ENCODE peak calls at places on chromosomes 11 and 22, in six cellular contexts. A is fibroblast of mammary gland, S is mucosa of descending colon, K is uterus, T is kidney, I is pancreas. H is an unnamed sample.

GRCh38 chr11:73189315-73189714 is 28.8 kb upstream of the P2RY2 start:
- DNase-seq in S (no peak), K (no peak), T (peak), A (no peak), I (no peak), H (no peak)

GRCh38 chr11:119520966-119521365 is 98.0 kb upstream of the THY1 start:
- DNase-seq in K (no peak), T (peak), A (no peak), S (no peak), I (no peak), H (no peak)

GRCh38 chr11:60851327-60852059 is 4.3 kb downstream of the PTGDR2 start:
- DNase-seq in T (no peak), A (no peak), S (no peak), I (no peak), K (no peak), H (no peak)

GRCh38 chr11:46335858-46336600 is 11.2 kb upstream of the DGKZ start:
- DNase-seq in I (no peak), S (no peak), K (no peak), A (peak), T (no peak), H (no peak)

GRCh38 chr11:82874646-82875523 is 25.3 kb downstream of the PRCP start:
- DNase-seq in I (no peak), K (no peak), A (no peak), S (no peak), T (no peak), H (no peak)

GRCh38 chr11:47395225-47396048 is 13.0 kb upstream of the SLC39A13 start:
- DNase-seq in A (no peak), K (no peak), I (no peak), T (peak), S (no peak), H (no peak)

GRCh38 chr11:74701351-74701750 is 29.9 kb downstream of the CHRDL2 start:
- DNase-seq in K (no peak), A (no peak), S (no peak), I (no peak), T (no peak), H (no peak)

GRCh38 chr11:110750100-110750499 is 37.9 kb upstream of the ARHGAP20 start:
- DNase-seq in T (no peak), K (no peak), I (no peak), S (no peak), A (no peak), H (no peak)

GRCh38 chr11:31480930-31481329 is 28.5 kb downstream of the IMMP1L start:
- DNase-seq in K (no peak), I (no peak), T (no peak), S (no peak), A (no peak), H (no peak)

GRCh38 chr11:112627588-112628045 is 333.6 kb upstream of the NCAM1 start:
- DNase-seq in I (no peak), A (no peak), K (no peak), T (no peak), S (no peak), H (no peak)

GRCh38 chr11:119990306-119991021 is 147.4 kb downstream of the TRIM29 start:
- DNase-seq in A (peak), K (no peak), T (no peak), S (peak), I (peak), H (peak)

GRCh38 chr11:15780354-15780753 is 576.0 kb downstream of the SOX6 start:
- DNase-seq in A (no peak), T (no peak), K (no peak), I (no peak), S (no peak), H (no peak)

GRCh38 chr22:33354928-33355327 is 296.7 kb upstream of the SYN3 start:
- DNase-seq in T (no peak), I (no peak), K (no peak), S (no peak), A (no peak), H (peak)

GRCh38 chr22:41334215-41334614 is 32.9 kb downstream of the ZC3H7B start:
- DNase-seq in T (no peak), K (no peak), A (no peak), I (no peak), S (no peak), H (no peak)

GRCh38 chr11:128728767-128729587 is 35.1 kb downstream of the FLI1 start:
- DNase-seq in K (peak), I (no peak), A (no peak), T (no peak), S (no peak), H (no peak)

GRCh38 chr11:111833524-111833923 is 37.9 kb downstream of the ALG9 start:
- DNase-seq in A (peak), K (no peak), S (no peak), T (no peak), I (no peak), H (no peak)

GRCh38 chr22:42169055-42169469 is 38.5 kb upstream of the CYP2D6 start:
- DNase-seq in K (peak), S (peak), T (no peak), A (peak), I (peak), H (peak)

GRCh38 chr11:129408865-129409444 is 33.3 kb downstream of the BARX2 start:
- DNase-seq in T (no peak), K (no peak), A (no peak), S (no peak), I (no peak), H (no peak)

GRCh38 chr11:64858467-64859401 is 14.3 kb upstream of the CDC42BPG start:
- DNase-seq in T (peak), I (no peak), K (no peak), A (no peak), S (no peak), H (no peak)

GRCh38 chr22:48893288-48894063 is 934.2 kb downstream of the BRD1 start:
- DNase-seq in T (no peak), K (no peak), A (no peak), S (no peak), I (no peak), H (no peak)

GRCh38 chr22:32796865-32797573 is 4.5 kb upstream of the TIMP3 start:
- DNase-seq in T (peak), S (peak), K (peak), A (peak), I (peak), H (peak)

GRCh38 chr11:76577199-76577920 is 93.2 kb downstream of the LRRC32 start:
- DNase-seq in I (no peak), K (no peak), T (peak), S (no peak), A (no peak), H (peak)

GRCh38 chr22:38246692-38247091 is 26.1 kb downstream of the TMEM184B start:
- DNase-seq in T (no peak), A (no peak), K (no peak), I (no peak), S (no peak), H (no peak)

GRCh38 chr22:32926600-32926999 is 125.1 kb downstream of the TIMP3 start:
- DNase-seq in T (no peak), S (peak), K (no peak), A (peak), I (no peak), H (peak)

GRCh38 chr22:29798801-29799200 is 31.6 kb downstream of the UQCR10 start:
- DNase-seq in K (no peak), A (no peak), I (peak), S (no peak), T (no peak), H (no peak)

GRCh38 chr11:2763939-2764338 is 64.1 kb upstream of the KCNQ1OT1 start:
- DNase-seq in S (no peak), T (no peak), I (no peak), A (no peak), K (no peak), H (no peak)

GRCh38 chr11:105344938-105345337 is 205.4 kb upstream of the CARD18 start:
- DNase-seq in K (no peak), S (no peak), A (no peak), I (no peak), T (no peak), H (no peak)

GRCh38 chr22:28188480-28188879 is 269.4 kb upstream of the PITPNB start:
- DNase-seq in K (no peak), T (no peak), I (no peak), A (no peak), S (no peak), H (no peak)

GRCh38 chr22:39101226-39101625 is 4.2 kb downstream of the APOBEC3H start:
- DNase-seq in A (no peak), S (no peak), T (no peak), I (no peak), K (no peak), H (no peak)

GRCh38 chr11:123235117-123235686 is 40.2 kb upstream of the CLMP start:
- DNase-seq in A (peak), K (peak), T (peak), S (peak), I (peak), H (peak)

GRCh38 chr11:6608011-6608410 is 4.0 kb downstream of the TAF10 start:
- DNase-seq in S (peak), I (peak), K (peak), T (peak), A (no peak), H (no peak)

GRCh38 chr11:111283945-111284481 is 14.3 kb upstream of the POU2AF3 start:
- DNase-seq in K (no peak), A (peak), I (no peak), T (peak), S (peak), H (no peak)

DNA sequence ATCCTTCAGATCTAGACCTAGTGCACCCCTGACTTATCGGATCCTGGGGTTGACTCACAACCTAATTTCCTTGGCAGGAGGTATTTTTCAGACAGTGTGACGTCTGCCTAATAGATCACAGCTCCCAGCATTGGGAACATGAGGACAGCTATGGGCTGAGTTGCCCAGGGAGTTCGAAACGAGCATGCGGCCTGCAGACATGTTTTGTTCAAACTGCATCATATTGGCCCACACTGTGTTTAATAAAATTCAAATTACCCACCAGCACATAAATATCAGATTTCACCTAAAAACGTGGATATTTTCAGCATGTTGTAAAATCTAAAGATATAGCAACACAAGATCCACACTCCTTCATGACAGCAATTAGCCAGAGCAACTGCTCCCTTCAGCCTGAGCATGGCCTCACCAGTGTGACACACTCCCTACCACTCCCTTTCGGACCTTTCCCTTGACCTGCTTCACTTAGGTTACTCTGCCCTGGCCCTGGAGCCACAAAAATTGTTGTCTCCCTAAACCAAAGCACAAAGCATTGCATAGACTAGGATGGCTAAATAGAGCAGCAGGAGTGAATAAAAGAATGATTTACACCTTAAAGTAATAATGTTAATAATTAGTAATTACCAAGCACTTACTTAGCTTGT is 53.6 kb upstream of the USP47 start:
- DNase-seq in I (no peak), T (no peak), K (no peak), A (no peak), S (no peak), H (no peak)
- TF ChIP-seq CTCF in I (no peak), T (no peak), K (no peak), A (no peak), S (peak), H (no peak)

GRCh38 chr22:37091986-37092385 is 17.5 kb downstream of the TMPRSS6 start:
- DNase-seq in I (no peak), T (no peak), K (no peak), A (no peak), S (no peak), H (no peak)
- H3K4me3 ChIP-seq in I (no peak), T (no peak), K (no peak), A (no peak), S (no peak), H (no peak)

DNA sequence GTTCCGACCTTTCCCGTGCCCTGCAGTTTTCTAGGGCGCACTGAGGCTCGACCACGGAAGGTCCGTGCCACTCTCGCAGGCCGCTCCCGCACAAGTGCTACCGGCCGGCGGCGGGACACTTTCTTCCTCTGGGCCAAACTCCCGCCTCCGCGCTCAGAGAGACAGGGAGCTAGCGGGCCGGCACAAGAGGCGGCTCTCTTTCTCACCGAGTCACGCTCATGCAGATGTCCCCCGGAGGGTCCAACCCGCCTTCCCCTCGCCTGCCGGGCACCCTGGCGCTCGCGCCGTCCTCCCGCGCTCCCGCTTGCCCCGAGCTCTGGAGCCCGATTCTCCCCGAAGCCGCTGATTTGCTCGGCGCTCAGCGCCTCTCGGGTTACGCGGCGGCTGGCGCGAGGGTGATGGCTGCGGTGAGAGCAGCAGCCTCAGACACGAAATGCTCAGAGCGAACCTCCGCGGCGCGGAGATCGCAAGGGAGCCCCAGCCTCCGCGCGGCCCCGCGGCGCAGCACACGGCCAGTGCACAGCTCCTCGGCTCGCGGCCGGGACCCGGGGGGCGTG is 1.0 kb downstream of the LMO1 start:
- DNase-seq in T (peak), K (peak), I (peak), A (peak), S (peak), H (peak)
- TF ChIP-seq CTCF in T (no peak), K (no peak), I (no peak), A (no peak), S (no peak), H (no peak)

GRCh38 chr11:118263694-118264567 is at the start of gene MPZL2:
- DNase-seq in S (peak), T (peak), A (no peak), K (peak), I (peak), H (no peak)
- H3K4me3 ChIP-seq in S (peak), T (peak), A (no peak), K (peak), I (peak), H (no peak)

GRCh38 chr11:66002648-66003225 is 434 bp downstream of the BANF1 start:
- DNase-seq in A (peak), K (peak), I (peak), S (peak), T (no peak), H (peak)
- TF ChIP-seq CTCF in A (peak), K (peak), I (no peak), S (no peak), T (peak), H (no peak)

GRCh38 chr11:77724639-77725038 is 87.0 kb upstream of the CLNS1A start:
- DNase-seq in K (no peak), T (no peak), S (no peak), I (no peak), A (no peak), H (no peak)
- H3K4me3 ChIP-seq in K (no peak), T (no peak), S (no peak), I (no peak), A (no peak), H (no peak)